ENCODE peak calls at places on chromosomes 7 and 10, in four cellular contexts. M, U, V and Q are unnamed samples.

GRCh38 chr7:87212478-87212877 is 7.1 kb downstream of the TMEM243 start:
- DNase-seq in M (no peak), U (peak), V (no peak), Q (no peak)

GRCh38 chr7:130091999-130092398 is 21.7 kb downstream of the KLHDC10 start:
- DNase-seq in M (no peak), U (no peak), V (no peak), Q (no peak)

GRCh38 chr10:81963606-81964005 is 88.6 kb downstream of the NRG3 start:
- DNase-seq in M (peak), U (peak), V (peak), Q (no peak)

GRCh38 chr7:91265693-91266066 is 1.4 kb downstream of the FZD1 start:
- DNase-seq in M (no peak), U (peak), V (peak), Q (no peak)

GRCh38 chr7:9189683-9190082 is 756.3 kb downstream of the NXPH1 start:
- DNase-seq in M (no peak), U (no peak), V (no peak), Q (no peak)

GRCh38 chr10:75353183-75353582 is 48.4 kb downstream of the ZNF503 start:
- DNase-seq in M (no peak), U (no peak), V (no peak), Q (no peak)

GRCh38 chr7:26279405-26279804 is 12.3 kb upstream of the SNX10 start:
- DNase-seq in M (no peak), U (no peak), V (no peak), Q (no peak)

GRCh38 chr7:140222797-140223196 is 46.0 kb upstream of the KDM7A start:
- DNase-seq in M (no peak), U (no peak), V (no peak), Q (no peak)

GRCh38 chr7:138243430-138243829 is 167.2 kb downstream of the AKR1D1 start:
- DNase-seq in M (peak), U (peak), V (peak), Q (no peak)

GRCh38 chr10:96124230-96125141 is 5.6 kb upstream of the ZNF518A start:
- DNase-seq in M (peak), U (peak), V (peak), Q (peak)

GRCh38 chr10:86287966-86288579 is 78.5 kb downstream of the GRID1 start:
- DNase-seq in M (no peak), U (no peak), V (no peak), Q (no peak)

GRCh38 chr10:96998329-96998888 is 166.3 kb downstream of the LCOR start:
- DNase-seq in M (peak), U (peak), V (peak), Q (peak)

GRCh38 chr10:11520892-11521291 is 90.6 kb downstream of the USP6NL start:
- DNase-seq in M (no peak), U (no peak), V (no peak), Q (no peak)

GRCh38 chr10:132938472-132939329 is 3.7 kb downstream of the CFAP46 start:
- DNase-seq in M (no peak), U (peak), V (no peak), Q (peak)

GRCh38 chr10:101140084-101140949 is 9.2 kb downstream of the TLX1 start:
- DNase-seq in M (no peak), U (no peak), V (no peak), Q (no peak)

GRCh38 chr10:123301077-123301875 is 147.1 kb downstream of the BUB3 start:
- DNase-seq in M (peak), U (no peak), V (peak), Q (no peak)

GRCh38 chr7:76428149-76428823 is 3.5 kb downstream of the ZP3 start:
- DNase-seq in M (no peak), U (no peak), V (no peak), Q (no peak)

GRCh38 chr7:80136276-80137045 is 1.8 kb downstream of the GNAI1 start:
- DNase-seq in M (peak), U (peak), V (peak), Q (peak)

GRCh38 chr7:87574630-87575029 is 26.1 kb downstream of the ABCB1 start:
- DNase-seq in M (peak), U (peak), V (peak), Q (peak)

GRCh38 chr7:100641463-100641859 is at the start of gene TFR2:
- DNase-seq in M (no peak), U (no peak), V (no peak), Q (no peak)

GRCh38 chr7:128767475-128768110 is 8.0 kb downstream of the OPN1SW start:
- DNase-seq in M (no peak), U (no peak), V (no peak), Q (no peak)

GRCh38 chr10:115947104-115947503 is 325.9 kb downstream of the GFRA1 start:
- DNase-seq in M (peak), U (peak), V (peak), Q (peak)

GRCh38 chr10:18104223-18104872 is 35.9 kb upstream of the CACNB2 start:
- DNase-seq in M (peak), U (peak), V (peak), Q (peak)

GRCh38 chr7:12431886-12432285 is 28.2 kb upstream of the VWDE start:
- DNase-seq in M (no peak), U (no peak), V (peak), Q (peak)

GRCh38 chr7:99551329-99551728 is 585 bp downstream of the FAM200A start:
- DNase-seq in M (peak), U (peak), V (peak), Q (peak)

GRCh38 chr10:12348870-12349627 is at the start of gene CAMK1D:
- DNase-seq in M (peak), U (peak), V (peak), Q (peak)

GRCh38 chr10:15067154-15067553 is 21.4 kb downstream of the ACBD7 start:
- DNase-seq in M (no peak), U (no peak), V (no peak), Q (no peak)

GRCh38 chr10:15072358-15072757 is 16.2 kb downstream of the ACBD7 start:
- DNase-seq in M (no peak), U (no peak), V (no peak), Q (no peak)

GRCh38 chr10:15068802-15069201 is 19.8 kb downstream of the ACBD7 start:
- DNase-seq in M (peak), U (peak), V (peak), Q (peak)

GRCh38 chr10:15069230-15069629 is 19.3 kb downstream of the ACBD7 start:
- DNase-seq in M (no peak), U (no peak), V (no peak), Q (no peak)
- TF ChIP-seq CTCF in M (no peak), U (peak), V (no peak), Q (no peak)

DNA sequence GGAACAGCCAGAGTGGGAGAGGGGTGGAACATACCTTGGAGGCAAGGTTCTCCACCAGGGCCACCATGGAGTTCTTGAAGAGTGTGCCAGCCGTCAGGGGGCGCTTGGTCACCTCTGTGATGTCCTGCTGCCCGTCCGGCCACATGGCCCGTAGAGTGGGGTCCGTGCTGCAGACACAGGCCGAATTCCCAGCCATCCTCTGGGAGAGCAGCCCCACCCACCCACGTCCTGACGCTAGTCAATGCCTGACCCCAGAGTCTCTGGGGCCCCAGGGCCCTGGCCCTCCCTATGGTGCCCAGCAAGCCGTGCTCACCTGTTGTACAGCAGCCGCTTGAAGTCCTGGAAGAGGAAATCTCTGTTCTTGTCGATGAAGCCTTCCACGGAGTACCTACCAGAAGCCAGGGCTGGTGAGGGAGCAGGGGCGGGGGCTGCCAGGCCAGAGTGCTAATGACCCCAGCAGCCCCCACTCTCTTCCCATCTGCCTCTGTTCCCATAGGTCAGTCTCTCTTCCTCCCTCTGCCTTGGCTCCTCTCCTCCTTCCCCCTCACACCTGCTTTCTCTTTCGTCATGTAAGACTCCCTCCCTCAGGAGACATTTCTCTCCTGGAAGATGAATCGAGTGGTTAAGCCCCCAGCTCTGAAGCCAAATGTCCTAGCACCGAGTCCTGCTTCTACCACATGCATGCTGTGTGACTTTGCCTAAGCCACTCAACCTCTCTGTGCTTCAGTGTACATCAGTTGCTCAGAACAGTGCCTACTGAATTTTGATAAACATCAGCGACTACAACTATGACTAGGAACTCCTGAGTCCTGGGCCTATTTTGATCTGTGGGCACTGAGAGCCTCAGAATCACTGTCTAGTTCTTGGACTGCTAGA is 11.0 kb downstream of the MYO1G start:
- DNase-seq in M (peak), U (no peak), V (no peak), Q (peak)
- TF ChIP-seq CTCF in M (peak), U (peak), V (peak), Q (peak)

DNA sequence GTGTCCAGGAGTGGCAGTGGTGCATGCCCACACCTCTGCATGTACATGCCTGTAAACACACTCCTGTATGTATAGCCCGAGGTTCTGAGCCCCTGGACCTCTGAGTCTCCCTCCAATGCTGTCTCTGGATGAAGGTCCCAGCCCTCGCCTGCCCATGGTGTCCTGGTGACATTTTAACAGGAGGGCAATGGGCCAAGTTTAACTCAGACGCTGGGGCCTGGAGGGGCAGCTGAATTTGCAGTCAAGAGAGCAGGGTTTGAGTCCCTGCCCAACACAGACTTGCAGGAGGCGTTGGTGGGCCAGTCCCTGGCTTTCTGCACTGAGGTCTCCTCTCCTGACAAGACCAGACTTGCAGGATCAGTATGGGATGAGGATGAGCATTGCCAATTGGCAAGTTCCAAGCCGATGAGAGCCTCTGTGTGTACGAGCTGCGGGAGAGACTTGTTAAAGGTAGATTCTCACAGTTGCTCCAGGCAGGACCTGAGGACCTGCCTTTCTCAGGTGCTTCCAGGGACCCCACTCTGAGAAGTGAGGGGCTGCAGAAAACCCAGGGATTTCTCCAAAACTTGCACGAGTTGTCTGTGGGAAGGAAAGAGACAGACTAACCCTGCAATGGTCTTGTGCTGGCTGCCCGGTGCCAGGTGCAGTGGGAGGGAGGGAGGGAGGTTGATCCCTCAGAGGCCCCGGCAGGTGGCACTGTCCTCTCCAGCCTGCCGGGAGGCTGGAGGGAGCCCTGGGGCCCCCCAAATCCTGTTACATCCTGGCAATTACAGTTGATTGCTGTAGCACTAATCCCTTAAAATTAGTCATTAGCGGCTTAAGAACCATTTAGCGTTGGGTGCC is 142.0 kb downstream of the ELFN1 start:
- DNase-seq in M (no peak), U (no peak), V (no peak), Q (no peak)
- TF ChIP-seq CTCF in M (no peak), U (peak), V (peak), Q (no peak)

DNA sequence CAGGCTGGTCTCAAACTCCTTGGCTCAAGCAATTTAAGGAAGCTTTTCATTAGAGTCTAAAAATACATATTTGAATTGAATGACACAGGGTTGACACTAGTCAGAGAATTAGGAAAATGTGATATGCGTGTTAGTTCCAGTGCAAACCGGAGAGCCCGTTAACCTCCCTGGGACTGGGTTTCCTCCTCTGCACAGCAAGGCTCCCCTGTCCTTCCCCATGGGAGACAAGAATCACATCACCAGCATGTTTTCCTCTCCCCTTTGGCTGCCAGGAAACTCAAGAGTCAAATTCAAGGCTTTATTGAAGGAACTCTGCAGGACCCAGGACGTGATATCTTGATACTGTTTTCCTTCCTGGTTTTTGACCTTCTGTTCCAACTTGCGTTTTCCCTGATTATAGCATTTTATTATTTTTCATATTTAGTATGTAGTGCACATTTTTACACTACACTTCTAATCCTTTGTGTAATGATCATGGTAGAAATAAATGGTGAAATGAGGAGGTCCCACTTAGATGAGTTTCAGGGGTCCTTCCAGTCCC is 24.9 kb downstream of the GSTO2 start:
- DNase-seq in M (no peak), U (peak), V (no peak), Q (no peak)
- TF ChIP-seq CTCF in M (no peak), U (no peak), V (no peak), Q (no peak)

DNA sequence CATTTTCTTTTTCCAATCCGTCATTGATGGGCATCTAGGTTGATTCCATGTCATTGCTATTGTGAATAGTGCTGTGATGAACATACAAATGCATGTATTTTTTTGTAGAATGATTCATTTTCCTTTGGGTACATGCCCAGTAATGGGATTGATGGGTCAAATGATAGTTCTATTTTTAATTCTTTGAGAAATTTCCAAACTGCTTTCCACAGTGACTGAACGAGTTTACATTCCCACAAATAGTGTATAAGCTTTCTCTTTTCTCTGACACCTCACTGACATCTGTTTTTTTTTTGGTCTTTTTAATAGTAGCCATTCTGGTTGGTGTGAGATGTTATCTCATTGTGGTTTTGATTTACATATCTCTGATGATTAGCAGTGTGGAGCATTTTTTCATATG is 195.1 kb upstream of the AGK start:
- DNase-seq in M (peak), U (peak), V (no peak), Q (no peak)
- TF ChIP-seq CTCF in M (no peak), U (no peak), V (no peak), Q (no peak)

GRCh38 chr7:151115121-151115835 is 29.0 kb downstream of the AGAP3 start:
- DNase-seq in M (peak), U (peak), V (no peak), Q (peak)
- TF ChIP-seq CTCF in M (no peak), U (no peak), V (no peak), Q (no peak)